ENCODE peak calls at places on chromosome 13, in seven cellular contexts. One of them, this sample, is unnamed.

GRCh38 chr13:97224544-97225324 is 2.6 kb downstream of the MBNL2 start:
- DNase-seq in K562: no peak
- DNase-seq in NT2/D1: no peak
- DNase-seq in GM12878: no peak
- DNase-seq in HCT116: no peak
- DNase-seq in SK-N-SH: no peak
- DNase-seq in HepG2: peak
- DNase-seq in this sample: no peak

GRCh38 chr13:60261432-60262351 is 98.0 kb upstream of the DIAPH3 start:
- DNase-seq in HCT116: no peak
- DNase-seq in K562: no peak
- DNase-seq in SK-N-SH: no peak
- DNase-seq in HepG2: no peak
- DNase-seq in GM12878: no peak
- DNase-seq in NT2/D1: peak
- DNase-seq in this sample: peak

GRCh38 chr13:43057653-43058317 is 34.4 kb downstream of the DNAJC15 start:
- DNase-seq in SK-N-SH: no peak
- DNase-seq in HepG2: peak
- DNase-seq in GM12878: no peak
- DNase-seq in HCT116: peak
- DNase-seq in K562: no peak
- DNase-seq in NT2/D1: no peak
- DNase-seq in this sample: no peak

GRCh38 chr13:101415358-101416174 is 742 bp downstream of the NALCN start:
- DNase-seq in SK-N-SH: no peak
- DNase-seq in HCT116: no peak
- DNase-seq in K562: no peak
- DNase-seq in GM12878: no peak
- DNase-seq in HepG2: no peak
- DNase-seq in NT2/D1: no peak
- DNase-seq in this sample: no peak

GRCh38 chr13:101739382-101740178 is 287.1 kb downstream of the ITGBL1 start:
- DNase-seq in K562: no peak
- DNase-seq in NT2/D1: no peak
- DNase-seq in GM12878: peak
- DNase-seq in HCT116: no peak
- DNase-seq in SK-N-SH: no peak
- DNase-seq in HepG2: peak
- DNase-seq in this sample: no peak

GRCh38 chr13:27293873-27294515 is 23.4 kb downstream of the RASL11A start:
- DNase-seq in K562: no peak
- DNase-seq in HepG2: no peak
- DNase-seq in GM12878: no peak
- DNase-seq in NT2/D1: no peak
- DNase-seq in HCT116: no peak
- DNase-seq in SK-N-SH: no peak
- DNase-seq in this sample: no peak

GRCh38 chr13:88526186-88526852 is 855.1 kb downstream of the SLITRK5 start:
- DNase-seq in HCT116: no peak
- DNase-seq in GM12878: no peak
- DNase-seq in K562: no peak
- DNase-seq in SK-N-SH: no peak
- DNase-seq in HepG2: no peak
- DNase-seq in NT2/D1: peak
- DNase-seq in this sample: no peak

GRCh38 chr13:56396318-56396717 is 744.4 kb upstream of the PRR20A start:
- DNase-seq in NT2/D1: no peak
- DNase-seq in HCT116: no peak
- DNase-seq in SK-N-SH: no peak
- DNase-seq in K562: no peak
- DNase-seq in GM12878: no peak
- DNase-seq in HepG2: no peak
- DNase-seq in this sample: no peak

GRCh38 chr13:100790405-100790804 is 115.8 kb upstream of the TMTC4 start:
- DNase-seq in HepG2: no peak
- DNase-seq in NT2/D1: no peak
- DNase-seq in GM12878: no peak
- DNase-seq in HCT116: no peak
- DNase-seq in SK-N-SH: no peak
- DNase-seq in K562: no peak
- DNase-seq in this sample: no peak

DNA sequence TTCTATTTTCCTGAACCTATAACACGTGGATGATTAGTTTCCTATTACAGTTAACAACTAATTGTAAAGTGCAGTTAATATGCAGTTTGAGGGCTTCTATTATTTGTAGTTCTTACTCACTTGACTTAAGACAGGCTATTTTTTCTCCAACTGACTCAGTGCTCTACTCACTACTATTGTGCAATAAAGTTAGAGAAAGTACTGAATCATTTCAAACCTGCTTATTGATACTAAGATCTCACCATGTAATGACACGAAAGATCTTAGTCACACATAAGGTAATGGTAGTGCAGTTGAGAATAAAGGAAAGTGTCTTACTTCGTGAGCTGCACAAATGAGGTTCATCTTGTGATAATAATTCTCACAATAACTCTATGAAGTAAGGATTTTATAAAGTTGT is 22.8 kb upstream of the ITM2B start:
- DNase-seq in SK-N-SH: no peak
- DNase-seq in HepG2: no peak
- DNase-seq in K562: no peak
- DNase-seq in NT2/D1: no peak
- DNase-seq in GM12878: no peak
- DNase-seq in HCT116: no peak
- DNase-seq in this sample: no peak
- TF ChIP-seq YY1 in SK-N-SH: no peak
- TF ChIP-seq YY1 in HepG2: no peak
- TF ChIP-seq YY1 in K562: no peak
- TF ChIP-seq YY1 in NT2/D1: no peak
- TF ChIP-seq YY1 in GM12878: no peak
- TF ChIP-seq YY1 in HCT116: no peak
- TF ChIP-seq YY1 in this sample: no peak

GRCh38 chr13:50800091-50800739 is 43.3 kb downstream of the DLEU7 start:
- DNase-seq in HCT116: no peak
- DNase-seq in GM12878: no peak
- DNase-seq in K562: no peak
- DNase-seq in NT2/D1: no peak
- DNase-seq in HepG2: no peak
- DNase-seq in SK-N-SH: no peak
- DNase-seq in this sample: no peak

GRCh38 chr13:50796463-50796862 is 47.0 kb downstream of the DLEU7 start:
- DNase-seq in NT2/D1: no peak
- DNase-seq in SK-N-SH: no peak
- DNase-seq in K562: no peak
- DNase-seq in GM12878: no peak
- DNase-seq in HepG2: no peak
- DNase-seq in HCT116: no peak
- DNase-seq in this sample: no peak

GRCh38 chr13:50801087-50801931 is 42.2 kb downstream of the DLEU7 start:
- DNase-seq in K562: peak
- DNase-seq in HepG2: peak
- DNase-seq in HCT116: peak
- DNase-seq in NT2/D1: peak
- DNase-seq in SK-N-SH: peak
- DNase-seq in GM12878: peak
- DNase-seq in this sample: peak

GRCh38 chr13:50797081-50797480 is 46.4 kb downstream of the DLEU7 start:
- DNase-seq in NT2/D1: no peak
- DNase-seq in K562: no peak
- DNase-seq in HepG2: no peak
- DNase-seq in GM12878: no peak
- DNase-seq in SK-N-SH: no peak
- DNase-seq in HCT116: no peak
- DNase-seq in this sample: no peak

DNA sequence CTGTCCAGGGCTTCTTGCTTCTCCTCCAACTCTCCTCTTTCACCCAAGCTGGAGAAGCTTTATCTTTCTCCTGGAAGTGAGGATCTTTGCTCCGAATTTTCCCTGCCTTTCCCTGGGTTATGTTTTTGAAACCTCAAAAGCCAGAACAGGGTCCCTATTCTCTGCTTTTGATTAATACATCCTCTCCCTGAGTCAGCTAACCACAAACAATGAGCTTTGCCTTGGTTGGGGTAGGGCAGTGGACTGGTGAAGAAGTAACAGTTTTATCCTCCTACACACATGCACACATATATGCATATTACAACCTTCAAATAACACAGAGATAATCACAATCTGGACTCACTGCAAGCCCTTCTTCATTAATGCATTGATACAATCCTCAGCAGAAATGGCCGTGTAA is 44.6 kb downstream of the DLEU7 start:
- DNase-seq in NT2/D1: no peak
- DNase-seq in GM12878: no peak
- DNase-seq in HepG2: no peak
- DNase-seq in SK-N-SH: no peak
- DNase-seq in HCT116: no peak
- DNase-seq in K562: no peak
- DNase-seq in this sample: no peak
- TF ChIP-seq YY1 in NT2/D1: no peak
- TF ChIP-seq YY1 in GM12878: no peak
- TF ChIP-seq YY1 in HepG2: no peak
- TF ChIP-seq YY1 in SK-N-SH: no peak
- TF ChIP-seq YY1 in HCT116: no peak
- TF ChIP-seq YY1 in K562: no peak
- TF ChIP-seq YY1 in this sample: no peak

DNA sequence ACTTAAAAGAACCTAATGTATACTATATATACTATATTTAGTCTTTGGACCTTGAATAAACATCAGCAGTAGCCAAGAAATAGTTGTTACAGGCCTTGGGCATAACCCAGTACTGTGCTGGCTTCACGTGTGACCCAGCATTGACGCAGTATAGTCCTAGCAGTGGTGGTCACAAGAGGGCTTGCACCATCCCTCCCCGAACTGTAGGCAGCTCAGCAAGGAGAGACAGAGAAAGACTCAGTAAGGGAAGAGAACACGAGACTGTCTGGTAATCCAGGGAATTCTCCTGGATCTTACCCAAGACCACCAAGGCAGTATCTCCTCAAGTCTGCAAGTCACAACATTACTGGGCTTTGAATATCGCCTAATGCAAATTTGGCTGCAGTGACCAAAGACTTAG is 39.9 kb downstream of the CAB39L start:
- DNase-seq in HepG2: no peak
- DNase-seq in SK-N-SH: no peak
- DNase-seq in HCT116: no peak
- DNase-seq in K562: no peak
- DNase-seq in GM12878: no peak
- DNase-seq in NT2/D1: no peak
- DNase-seq in this sample: no peak
- TF ChIP-seq YY1 in HepG2: no peak
- TF ChIP-seq YY1 in SK-N-SH: no peak
- TF ChIP-seq YY1 in HCT116: no peak
- TF ChIP-seq YY1 in K562: no peak
- TF ChIP-seq YY1 in GM12878: no peak
- TF ChIP-seq YY1 in NT2/D1: no peak
- TF ChIP-seq YY1 in this sample: no peak

GRCh38 chr13:80363890-80364503 is 23.1 kb upstream of the SPRY2 start:
- DNase-seq in HepG2: peak
- DNase-seq in K562: peak
- DNase-seq in NT2/D1: no peak
- DNase-seq in GM12878: no peak
- DNase-seq in SK-N-SH: peak
- DNase-seq in HCT116: no peak
- DNase-seq in this sample: no peak
- TF ChIP-seq YY1 in HepG2: no peak
- TF ChIP-seq YY1 in K562: no peak
- TF ChIP-seq YY1 in NT2/D1: no peak
- TF ChIP-seq YY1 in GM12878: no peak
- TF ChIP-seq YY1 in SK-N-SH: no peak
- TF ChIP-seq YY1 in HCT116: no peak
- TF ChIP-seq YY1 in this sample: no peak

GRCh38 chr13:90690458-90691063 is 656.9 kb upstream of the MIR17HG start:
- DNase-seq in SK-N-SH: no peak
- DNase-seq in K562: no peak
- DNase-seq in GM12878: no peak
- DNase-seq in HCT116: no peak
- DNase-seq in HepG2: no peak
- DNase-seq in NT2/D1: no peak
- DNase-seq in this sample: no peak
- TF ChIP-seq YY1 in SK-N-SH: no peak
- TF ChIP-seq YY1 in K562: no peak
- TF ChIP-seq YY1 in GM12878: no peak
- TF ChIP-seq YY1 in HCT116: no peak
- TF ChIP-seq YY1 in HepG2: no peak
- TF ChIP-seq YY1 in NT2/D1: no peak
- TF ChIP-seq YY1 in this sample: no peak

This sample was measured in H1.